ENCODE peak calls at places on chromosome 15, in seven cellular contexts. One of them, this sample, is unnamed.

GRCh38 chr15:62828364-62828763 is 214.2 kb upstream of the TPM1 start:
- DNase-seq in GM23338: no peak
- DNase-seq in endothelial cell of umbilical vein: no peak
- DNase-seq in GM12878: no peak
- DNase-seq in HCT116: no peak
- DNase-seq in HepG2: peak
- DNase-seq in H1: no peak
- DNase-seq in this sample: no peak

GRCh38 chr15:60797444-60798040 is 318.6 kb upstream of the ICE2 start:
- DNase-seq in GM23338: no peak
- DNase-seq in endothelial cell of umbilical vein: no peak
- DNase-seq in GM12878: no peak
- DNase-seq in HCT116: no peak
- DNase-seq in HepG2: no peak
- DNase-seq in H1: no peak
- DNase-seq in this sample: peak

GRCh38 chr15:60685346-60685937 is 206.5 kb upstream of the ICE2 start:
- DNase-seq in GM23338: no peak
- DNase-seq in endothelial cell of umbilical vein: no peak
- DNase-seq in GM12878: no peak
- DNase-seq in HCT116: no peak
- DNase-seq in HepG2: no peak
- DNase-seq in H1: no peak
- DNase-seq in this sample: no peak

GRCh38 chr15:80977627-80978036 is 12.0 kb downstream of the MESD start:
- DNase-seq in GM23338: peak
- DNase-seq in endothelial cell of umbilical vein: peak
- DNase-seq in GM12878: no peak
- DNase-seq in HCT116: no peak
- DNase-seq in HepG2: peak
- DNase-seq in H1: no peak
- DNase-seq in this sample: no peak

GRCh38 chr15:89399070-89399389 is 64.4 kb upstream of the POLG start:
- DNase-seq in GM23338: no peak
- DNase-seq in endothelial cell of umbilical vein: no peak
- DNase-seq in GM12878: no peak
- DNase-seq in HCT116: no peak
- DNase-seq in HepG2: no peak
- DNase-seq in H1: no peak
- DNase-seq in this sample: no peak

GRCh38 chr15:44243829-44244228 is 44.7 kb upstream of the GOLM2 start:
- DNase-seq in GM23338: peak
- DNase-seq in endothelial cell of umbilical vein: no peak
- DNase-seq in GM12878: no peak
- DNase-seq in HCT116: peak
- DNase-seq in HepG2: no peak
- DNase-seq in H1: no peak
- DNase-seq in this sample: no peak

GRCh38 chr15:58748040-58748786 is 1.3 kb downstream of the ADAM10 start:
- DNase-seq in GM23338: no peak
- DNase-seq in endothelial cell of umbilical vein: peak
- DNase-seq in GM12878: no peak
- DNase-seq in HCT116: no peak
- DNase-seq in HepG2: no peak
- DNase-seq in H1: no peak
- DNase-seq in this sample: no peak

GRCh38 chr15:96359371-96359771 is 28.9 kb downstream of the NR2F2 start:
- DNase-seq in GM23338: peak
- DNase-seq in endothelial cell of umbilical vein: peak
- DNase-seq in GM12878: no peak
- DNase-seq in HCT116: no peak
- DNase-seq in HepG2: no peak
- DNase-seq in H1: no peak
- DNase-seq in this sample: no peak

GRCh38 chr15:43268111-43269105 is 1.7 kb upstream of the TGM5 start:
- DNase-seq in GM23338: peak
- DNase-seq in endothelial cell of umbilical vein: no peak
- DNase-seq in GM12878: no peak
- DNase-seq in HCT116: no peak
- DNase-seq in HepG2: peak
- DNase-seq in H1: no peak
- DNase-seq in this sample: no peak

GRCh38 chr15:64263567-64263966 is 92.4 kb downstream of the CSNK1G1 start:
- DNase-seq in GM23338: no peak
- DNase-seq in endothelial cell of umbilical vein: no peak
- DNase-seq in GM12878: peak
- DNase-seq in HCT116: no peak
- DNase-seq in HepG2: no peak
- DNase-seq in H1: no peak
- DNase-seq in this sample: no peak

GRCh38 chr15:57427367-57427821 is 51.1 kb downstream of the CGNL1 start:
- DNase-seq in GM23338: peak
- DNase-seq in endothelial cell of umbilical vein: no peak
- DNase-seq in GM12878: no peak
- DNase-seq in HCT116: no peak
- DNase-seq in HepG2: peak
- DNase-seq in H1: peak
- DNase-seq in this sample: no peak

GRCh38 chr15:48541659-48542334 is 103.7 kb downstream of the FBN1 start:
- DNase-seq in GM23338: no peak
- DNase-seq in endothelial cell of umbilical vein: peak
- DNase-seq in GM12878: peak
- DNase-seq in HCT116: no peak
- DNase-seq in HepG2: no peak
- DNase-seq in H1: no peak
- DNase-seq in this sample: no peak

GRCh38 chr15:37253877-37254276 is 153.5 kb upstream of the MEIS2 start:
- DNase-seq in GM23338: no peak
- DNase-seq in endothelial cell of umbilical vein: no peak
- DNase-seq in GM12878: no peak
- DNase-seq in HCT116: no peak
- DNase-seq in HepG2: no peak
- DNase-seq in H1: no peak
- DNase-seq in this sample: no peak

GRCh38 chr15:50164458-50164857 is 17.5 kb upstream of the SLC27A2 start:
- DNase-seq in GM23338: no peak
- DNase-seq in endothelial cell of umbilical vein: no peak
- DNase-seq in GM12878: no peak
- DNase-seq in HCT116: no peak
- DNase-seq in HepG2: peak
- DNase-seq in H1: no peak
- DNase-seq in this sample: no peak

GRCh38 chr15:37046876-37047614 is 53.3 kb downstream of the MEIS2 start:
- DNase-seq in GM23338: peak
- DNase-seq in endothelial cell of umbilical vein: no peak
- DNase-seq in GM12878: no peak
- DNase-seq in HCT116: no peak
- DNase-seq in HepG2: peak
- DNase-seq in H1: no peak
- DNase-seq in this sample: no peak

GRCh38 chr15:36661042-36661441 is 81.6 kb downstream of the CDIN1 start:
- DNase-seq in GM23338: no peak
- DNase-seq in endothelial cell of umbilical vein: no peak
- DNase-seq in GM12878: no peak
- DNase-seq in HCT116: no peak
- DNase-seq in HepG2: no peak
- DNase-seq in H1: no peak
- DNase-seq in this sample: no peak

GRCh38 chr15:63089260-63090043 is 32.2 kb upstream of the LACTB start:
- DNase-seq in GM23338: peak
- DNase-seq in endothelial cell of umbilical vein: peak
- DNase-seq in GM12878: no peak
- DNase-seq in HCT116: no peak
- DNase-seq in HepG2: peak
- DNase-seq in H1: peak
- DNase-seq in this sample: no peak

GRCh38 chr15:97470417-97470816 is 490.1 kb upstream of the ARRDC4 start:
- DNase-seq in GM23338: no peak
- DNase-seq in endothelial cell of umbilical vein: no peak
- DNase-seq in GM12878: no peak
- DNase-seq in HCT116: no peak
- DNase-seq in HepG2: no peak
- DNase-seq in H1: no peak
- DNase-seq in this sample: no peak

DNA sequence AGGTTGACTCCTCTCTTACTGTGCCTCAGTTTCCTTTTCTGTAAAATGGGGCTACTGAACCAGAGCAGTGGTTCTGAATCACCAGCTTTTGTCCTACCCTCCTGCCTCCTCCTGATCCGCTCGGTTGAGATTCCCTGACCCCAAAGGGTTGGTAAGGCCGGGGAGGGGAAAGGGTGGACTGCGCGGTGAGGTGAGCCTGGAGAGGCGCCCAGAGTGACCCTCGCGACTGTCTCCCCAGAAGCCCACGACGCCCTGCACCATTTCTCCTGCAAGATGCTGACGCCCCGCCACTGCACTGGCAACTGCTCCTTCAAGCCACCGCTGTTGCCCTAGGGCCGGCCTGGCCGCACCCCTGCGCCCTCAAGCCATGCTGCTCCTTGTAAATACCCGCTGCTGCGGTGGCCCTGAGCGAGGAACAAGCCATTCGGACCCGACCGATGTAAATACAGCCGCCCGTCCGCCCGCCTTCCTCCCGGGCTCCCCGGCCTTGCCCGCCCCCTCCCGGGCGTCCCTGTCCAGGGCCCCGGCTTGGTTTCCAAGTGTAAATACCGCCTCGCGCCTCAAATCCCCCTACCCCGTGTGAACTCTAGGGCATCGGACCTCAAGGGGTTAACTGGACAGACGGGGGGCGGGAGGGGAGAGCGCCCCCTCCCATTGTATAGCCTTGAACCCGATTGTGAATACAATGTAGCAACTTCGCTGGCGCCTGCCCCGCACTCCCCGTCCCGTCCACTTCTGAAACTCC is 6.2 kb downstream of the RNU6-1 start:
- DNase-seq in GM23338: peak
- DNase-seq in endothelial cell of umbilical vein: peak
- DNase-seq in GM12878: no peak
- DNase-seq in HCT116: no peak
- DNase-seq in HepG2: peak
- DNase-seq in H1: no peak
- DNase-seq in this sample: no peak
- TF ChIP-seq EZH2 in GM23338: no peak
- TF ChIP-seq EZH2 in endothelial cell of umbilical vein: peak
- TF ChIP-seq EZH2 in GM12878: peak
- TF ChIP-seq EZH2 in HCT116: no peak
- TF ChIP-seq EZH2 in HepG2: peak
- TF ChIP-seq EZH2 in H1: peak
- TF ChIP-seq EZH2 in this sample: no peak

DNA sequence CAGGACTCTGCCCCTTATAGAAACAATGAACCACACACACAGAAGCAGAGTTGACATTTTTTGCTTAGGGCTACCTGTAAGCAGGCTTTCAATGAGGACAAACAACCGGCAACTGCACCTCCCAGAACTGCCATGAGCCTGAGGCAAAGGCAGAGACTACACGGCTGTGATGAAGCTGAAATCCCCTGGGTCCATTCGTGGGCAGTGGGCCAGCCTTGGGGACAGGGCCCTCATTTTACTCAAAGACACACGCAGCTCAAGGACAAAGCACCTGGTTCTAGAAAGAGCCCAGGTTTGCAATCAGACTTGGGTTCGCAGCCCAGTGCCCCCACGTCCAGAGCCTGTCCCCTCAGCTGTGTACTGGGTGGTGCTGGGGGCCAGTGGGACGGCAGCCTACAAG is 18.0 kb downstream of the FAM174B start:
- DNase-seq in GM23338: no peak
- DNase-seq in endothelial cell of umbilical vein: no peak
- DNase-seq in GM12878: no peak
- DNase-seq in HCT116: no peak
- DNase-seq in HepG2: no peak
- DNase-seq in H1: no peak
- DNase-seq in this sample: no peak
- H3K4me3 ChIP-seq in GM23338: no peak
- H3K4me3 ChIP-seq in endothelial cell of umbilical vein: no peak
- H3K4me3 ChIP-seq in GM12878: no peak
- H3K4me3 ChIP-seq in HCT116: no peak
- H3K4me3 ChIP-seq in HepG2: no peak
- H3K4me3 ChIP-seq in H1: no peak
- H3K4me3 ChIP-seq in this sample: no peak

DNA sequence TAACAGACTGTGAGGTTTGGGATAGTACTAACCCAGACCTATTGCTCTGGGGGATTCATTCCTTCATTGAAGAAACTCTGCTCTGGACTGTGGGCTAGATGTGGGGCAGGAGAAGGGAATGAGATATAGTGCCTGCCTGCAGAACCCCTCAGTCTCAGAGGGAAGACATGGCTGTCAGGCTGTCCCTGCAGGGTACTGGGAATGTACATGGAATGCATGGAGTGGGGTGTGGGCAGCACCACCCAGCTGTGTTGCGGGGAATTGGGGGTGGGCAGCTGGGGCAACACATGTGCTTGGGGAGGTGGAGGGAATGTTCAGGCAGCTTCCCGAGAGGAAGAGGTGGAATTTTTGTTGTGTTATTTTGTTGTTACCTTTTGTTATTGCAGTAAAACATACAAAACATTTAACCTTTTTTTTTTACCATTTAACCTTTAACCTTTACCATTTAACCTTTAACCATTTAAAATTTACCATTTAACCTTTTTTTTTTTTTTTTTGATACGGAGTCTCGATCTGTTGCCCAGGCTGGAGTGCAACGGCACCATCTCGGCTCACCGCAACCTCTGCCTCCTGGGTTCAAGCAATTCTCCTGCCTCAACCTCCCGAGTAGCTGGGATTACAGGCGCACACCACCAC is 7.3 kb downstream of the PAQR5 start:
- DNase-seq in GM23338: no peak
- DNase-seq in endothelial cell of umbilical vein: no peak
- DNase-seq in GM12878: no peak
- DNase-seq in HCT116: no peak
- DNase-seq in HepG2: no peak
- DNase-seq in H1: no peak
- DNase-seq in this sample: no peak
- TF ChIP-seq POLR2AphosphoS5 in GM23338: no peak
- TF ChIP-seq POLR2AphosphoS5 in endothelial cell of umbilical vein: no peak
- TF ChIP-seq POLR2AphosphoS5 in GM12878: no peak
- TF ChIP-seq POLR2AphosphoS5 in HCT116: no peak
- TF ChIP-seq POLR2AphosphoS5 in HepG2: no peak
- TF ChIP-seq POLR2AphosphoS5 in H1: no peak
- TF ChIP-seq POLR2AphosphoS5 in this sample: no peak

GRCh38 chr15:40285151-40285898 is 2.5 kb upstream of the ANKRD63 start:
- DNase-seq in GM23338: no peak
- DNase-seq in endothelial cell of umbilical vein: peak
- DNase-seq in GM12878: no peak
- DNase-seq in HCT116: no peak
- DNase-seq in HepG2: no peak
- DNase-seq in H1: no peak
- DNase-seq in this sample: no peak

GRCh38 chr15:40282144-40282869 is 557 bp downstream of the ANKRD63 start:
- DNase-seq in GM23338: peak
- DNase-seq in endothelial cell of umbilical vein: peak
- DNase-seq in GM12878: no peak
- DNase-seq in HCT116: no peak
- DNase-seq in HepG2: peak
- DNase-seq in H1: no peak
- DNase-seq in this sample: no peak

GRCh38 chr15:40282870-40283614 is at the start of gene ANKRD63:
- DNase-seq in GM23338: peak
- DNase-seq in endothelial cell of umbilical vein: peak
- DNase-seq in GM12878: no peak
- DNase-seq in HCT116: no peak
- DNase-seq in HepG2: no peak
- DNase-seq in H1: no peak
- DNase-seq in this sample: no peak

GRCh38 chr15:40286061-40286532 is 3.2 kb upstream of the ANKRD63 start:
- DNase-seq in GM23338: no peak
- DNase-seq in endothelial cell of umbilical vein: no peak
- DNase-seq in GM12878: no peak
- DNase-seq in HCT116: no peak
- DNase-seq in HepG2: no peak
- DNase-seq in H1: no peak
- DNase-seq in this sample: no peak

GRCh38 chr15:40283615-40284306 is 897 bp upstream of the ANKRD63 start:
- DNase-seq in GM23338: peak
- DNase-seq in endothelial cell of umbilical vein: no peak
- DNase-seq in GM12878: no peak
- DNase-seq in HCT116: no peak
- DNase-seq in HepG2: no peak
- DNase-seq in H1: no peak
- DNase-seq in this sample: no peak
- TF ChIP-seq EZH2 in GM23338: peak
- TF ChIP-seq EZH2 in endothelial cell of umbilical vein: no peak
- TF ChIP-seq EZH2 in GM12878: no peak
- TF ChIP-seq EZH2 in HCT116: no peak
- TF ChIP-seq EZH2 in HepG2: no peak
- TF ChIP-seq EZH2 in H1: peak
- TF ChIP-seq EZH2 in this sample: no peak

This sample was measured in SK-N-MC.